ENCODE peak calls at places on chromosomes 1 and 21, in ten cellular contexts. P is AG04450; D is adrenal gland; B is stimulated activated effector memory CD8-positive, alpha-beta T cell treated with anti-CD3 and anti-CD28 coated beads, Interleukin-12 subunit alpha, Interleukin-12 subunit beta, amount 100 ng/mL, for 72 hours; N is naive thymus-derived CD8-positive, alpha-beta T cell; J is mesenteric fat pad; C is KBM-7; A is ELF-1; X is EL; V is activated T-helper 1 cell treated with Interleukin-2 at 50 U/mL for 16 hours. R is an unnamed sample.

GRCh38 chr1:206489980-206490534 is 17.3 kb upstream of the RASSF5 start:
- DNase-seq in P (no peak), D (peak), B (peak), N (peak), J (no peak), C (peak), A (peak), X (peak), V (peak), R (peak)

GRCh38 chr1:203860396-203860951 is 925 bp upstream of the SNRPE start:
- DNase-seq in P (no peak), D (peak), B (no peak), N (no peak), J (no peak), C (no peak), A (peak), X (peak), V (no peak), R (no peak)

GRCh38 chr1:204121840-204122555 is 29.8 kb downstream of the ETNK2 start:
- DNase-seq in P (no peak), D (no peak), B (no peak), N (no peak), J (no peak), C (no peak), A (no peak), X (no peak), V (no peak), R (no peak)

GRCh38 chr1:209335090-209335692 is 248.3 kb upstream of the CAMK1G start:
- DNase-seq in P (peak), D (peak), B (no peak), N (no peak), J (no peak), C (peak), A (peak), X (peak), V (no peak), R (no peak)

GRCh38 chr1:159339517-159339916 is 37.4 kb downstream of the FCER1A start:
- DNase-seq in P (no peak), D (no peak), B (no peak), N (no peak), J (no peak), C (no peak), A (no peak), X (peak), V (no peak), R (no peak)

GRCh38 chr1:53112271-53112774 is 30.1 kb downstream of the SLC1A7 start:
- DNase-seq in P (peak), D (no peak), B (no peak), N (no peak), J (no peak), C (no peak), A (peak), X (peak), V (no peak), R (no peak)

GRCh38 chr1:35576061-35576765 is 3.1 kb downstream of the TFAP2E start:
- DNase-seq in P (no peak), D (no peak), B (no peak), N (no peak), J (peak), C (peak), A (peak), X (no peak), V (no peak), R (no peak)

GRCh38 chr1:41364444-41365319 is 3.4 kb downstream of the FOXO6 start:
- DNase-seq in P (no peak), D (no peak), B (no peak), N (no peak), J (no peak), C (no peak), A (no peak), X (no peak), V (no peak), R (no peak)

GRCh38 chr1:79198841-79199240 is 192.3 kb upstream of the ADGRL4 start:
- DNase-seq in P (peak), D (no peak), B (no peak), N (no peak), J (no peak), C (no peak), A (no peak), X (peak), V (no peak), R (no peak)

GRCh38 chr1:119475866-119476439 is 31.1 kb upstream of the HSD3B1 start:
- DNase-seq in P (no peak), D (peak), B (no peak), N (no peak), J (no peak), C (peak), A (peak), X (peak), V (no peak), R (peak)

GRCh38 chr1:248828845-248829244 is 3.1 kb upstream of the SH3BP5L start:
- DNase-seq in P (no peak), D (peak), B (no peak), N (no peak), J (no peak), C (peak), A (no peak), X (peak), V (no peak), R (no peak)

GRCh38 chr1:170967042-170967910 is 31.9 kb downstream of the MROH9 start:
- DNase-seq in P (peak), D (no peak), B (no peak), N (no peak), J (no peak), C (peak), A (no peak), X (peak), V (no peak), R (no peak)

GRCh38 chr1:179061360-179062282 is 20.2 kb upstream of the TOR3A start:
- DNase-seq in P (no peak), D (no peak), B (no peak), N (no peak), J (no peak), C (no peak), A (no peak), X (peak), V (no peak), R (no peak)

GRCh38 chr1:202315576-202316168 is 26.1 kb downstream of the UBE2T start:
- DNase-seq in P (peak), D (peak), B (peak), N (peak), J (no peak), C (peak), A (peak), X (peak), V (peak), R (peak)

GRCh38 chr1:53089478-53090226 is 27.6 kb downstream of the PODN start:
- DNase-seq in P (no peak), D (no peak), B (no peak), N (no peak), J (no peak), C (no peak), A (no peak), X (peak), V (no peak), R (no peak)

GRCh38 chr1:154386643-154387352 is 18.3 kb upstream of the IL6R start:
- DNase-seq in P (no peak), D (no peak), B (peak), N (peak), J (no peak), C (no peak), A (no peak), X (peak), V (peak), R (no peak)

GRCh38 chr1:30328401-30329262 is 394.8 kb downstream of the MATN1 start:
- DNase-seq in P (no peak), D (no peak), B (peak), N (no peak), J (peak), C (no peak), A (no peak), X (no peak), V (no peak), R (no peak)

GRCh38 chr1:5891736-5892135 is 100.5 kb downstream of the NPHP4 start:
- DNase-seq in P (no peak), D (no peak), B (no peak), N (no peak), J (no peak), C (no peak), A (no peak), X (peak), V (no peak), R (no peak)

GRCh38 chr1:153363641-153364040 is 6.0 kb downstream of the S100A9 start:
- DNase-seq in P (no peak), D (no peak), B (no peak), N (no peak), J (no peak), C (no peak), A (no peak), X (no peak), V (no peak), R (no peak)

GRCh38 chr1:30722175-30722537 is 1.2 kb downstream of the MATN1 start:
- DNase-seq in P (no peak), D (no peak), B (no peak), N (no peak), J (no peak), C (no peak), A (no peak), X (no peak), V (no peak), R (no peak)

GRCh38 chr1:184061396-184062003 is 10.0 kb downstream of the TSEN15 start:
- DNase-seq in P (peak), D (no peak), B (no peak), N (no peak), J (no peak), C (no peak), A (no peak), X (peak), V (no peak), R (no peak)

GRCh38 chr1:23791434-23792047 is 596 bp downstream of the LYPLA2 start:
- DNase-seq in P (no peak), D (peak), B (no peak), N (no peak), J (no peak), C (no peak), A (peak), X (peak), V (no peak), R (no peak)

GRCh38 chr21:46055863-46056281 is 42.0 kb upstream of the COL6A2 start:
- DNase-seq in P (no peak), D (no peak), B (no peak), N (no peak), J (peak), C (no peak), A (no peak), X (no peak), V (no peak), R (no peak)

GRCh38 chr1:234725177-234726132 is 115.5 kb upstream of the IRF2BP2 start:
- DNase-seq in P (no peak), D (peak), B (peak), N (peak), J (no peak), C (peak), A (peak), X (no peak), V (peak), R (peak)

GRCh38 chr1:116372186-116372585 is 858 bp upstream of the ATP1A1 start:
- DNase-seq in P (no peak), D (no peak), B (no peak), N (peak), J (no peak), C (no peak), A (no peak), X (no peak), V (no peak), R (no peak)

GRCh38 chr1:179744401-179745130 is 1.5 kb downstream of the FAM163A start:
- DNase-seq in P (no peak), D (no peak), B (no peak), N (no peak), J (no peak), C (no peak), A (peak), X (no peak), V (no peak), R (no peak)

GRCh38 chr1:34656706-34657105 is 98.1 kb upstream of the GJB5 start:
- DNase-seq in P (no peak), D (no peak), B (no peak), N (no peak), J (no peak), C (no peak), A (peak), X (no peak), V (no peak), R (no peak)

GRCh38 chr1:187692799-187693198 is 864.0 kb downstream of the PLA2G4A start:
- DNase-seq in P (no peak), D (no peak), B (no peak), N (no peak), J (no peak), C (no peak), A (no peak), X (no peak), V (no peak), R (no peak)

GRCh38 chr1:112557385-112557784 is 48.6 kb downstream of the WNT2B start:
- DNase-seq in P (no peak), D (no peak), B (no peak), N (no peak), J (no peak), C (no peak), A (no peak), X (no peak), V (no peak), R (no peak)

GRCh38 chr1:16300436-16300835 is 51.8 kb downstream of the FBXO42 start:
- DNase-seq in P (no peak), D (no peak), B (no peak), N (no peak), J (no peak), C (no peak), A (no peak), X (no peak), V (no peak), R (no peak)

GRCh38 chr1:32984090-32984828 is 19.6 kb upstream of the RNF19B start:
- DNase-seq in P (no peak), D (no peak), B (no peak), N (no peak), J (no peak), C (no peak), A (peak), X (no peak), V (no peak), R (no peak)

GRCh38 chr1:119097380-119097779 is 43.1 kb downstream of the WARS2 start:
- DNase-seq in P (no peak), D (no peak), B (no peak), N (no peak), J (no peak), C (no peak), A (no peak), X (peak), V (no peak), R (no peak)

GRCh38 chr1:102595106-102595505 is 513.2 kb downstream of the COL11A1 start:
- DNase-seq in P (no peak), D (no peak), B (no peak), N (no peak), J (no peak), C (no peak), A (no peak), X (peak), V (no peak), R (no peak)

GRCh38 chr1:35511305-35511704 is 45.9 kb downstream of the KIAA0319L start:
- DNase-seq in P (no peak), D (no peak), B (no peak), N (no peak), J (no peak), C (no peak), A (no peak), X (no peak), V (no peak), R (no peak)

GRCh38 chr1:53551428-53551995 is 92.3 kb downstream of the DMRTB1 start:
- DNase-seq in P (no peak), D (peak), B (no peak), N (no peak), J (peak), C (no peak), A (no peak), X (no peak), V (no peak), R (peak)

R was measured in left cardiac atrium.